ENCODE peak calls at places on chromosomes 12 and 14, in six cellular contexts. B, U, O, A, J and I are unnamed samples.
A peak's percentile ranks its signal among the peaks of the same experiment; 100 is the strongest.

GRCh38 chr14:51206462-51206861 is 33.6 kb upstream of the TMX1 start:
- DNase-seq in B (no peak), U (no peak), O (no peak), A (no peak), J (no peak), I (no peak)

GRCh38 chr12:2998789-2999264 is 39.6 kb downstream of the TEAD4 start:
- DNase-seq in B (no peak), U (no peak), O (peak; percentile 88), A (no peak), J (peak; percentile 51), I (no peak)

GRCh38 chr12:104212516-104212915 is 3.1 kb upstream of the TXNRD1 start:
- DNase-seq in B (no peak), U (no peak), O (no peak), A (no peak), J (no peak), I (no peak)

GRCh38 chr14:99681101-99681831 is 2.8 kb upstream of the CYP46A1 start:
- DNase-seq in B (no peak), U (no peak), O (no peak), A (no peak), J (no peak), I (peak; percentile 32)

GRCh38 chr12:74752196-74752595 is 214.6 kb downstream of the ATXN7L3B start:
- DNase-seq in B (no peak), U (no peak), O (no peak), A (no peak), J (no peak), I (no peak)

GRCh38 chr12:100755186-100755585 is 39.4 kb upstream of the ANO4 start:
- DNase-seq in B (no peak), U (no peak), O (no peak), A (no peak), J (no peak), I (no peak)

GRCh38 chr12:22117551-22117950 is 71.5 kb downstream of the CMAS start:
- DNase-seq in B (no peak), U (no peak), O (no peak), A (no peak), J (no peak), I (no peak)

GRCh38 chr12:52526511-52526951 is 6.3 kb upstream of the KRT5 start:
- DNase-seq in B (no peak), U (no peak), O (no peak), A (no peak), J (no peak), I (peak; percentile 55)

GRCh38 chr12:118617922-118618450 is 241.6 kb downstream of the SUDS3 start:
- DNase-seq in B (no peak), U (no peak), O (no peak), A (no peak), J (no peak), I (no peak)

GRCh38 chr12:52081263-52081733 is 1.8 kb downstream of the SMIM41 start:
- DNase-seq in B (no peak), U (no peak), O (no peak), A (peak; percentile 57), J (no peak), I (no peak)

GRCh38 chr14:74979442-74980397 is 23.0 kb upstream of the EIF2B2 start:
- DNase-seq in B (no peak), U (no peak), O (peak; percentile 2), A (peak; percentile 72), J (no peak), I (peak; percentile 62)

GRCh38 chr12:92701441-92701840 is 1.3 kb upstream of the PLEKHG7 start:
- DNase-seq in B (no peak), U (no peak), O (no peak), A (no peak), J (no peak), I (no peak)

GRCh38 chr12:21301-22189 is 45.0 kb upstream of the IQSEC3 start:
- DNase-seq in B (no peak), U (no peak), O (no peak), A (no peak), J (no peak), I (peak; percentile 77)

GRCh38 chr12:132465269-132466190 is 24.4 kb upstream of the FBRSL1 start:
- DNase-seq in B (no peak), U (no peak), O (no peak), A (no peak), J (no peak), I (no peak)

GRCh38 chr12:92927436-92928116 is 1.5 kb downstream of the EEA1 start:
- DNase-seq in B (no peak), U (no peak), O (peak; percentile 17), A (no peak), J (no peak), I (no peak)

GRCh38 chr14:102485693-102486512 is 23.7 kb downstream of the ANKRD9 start:
- DNase-seq in B (no peak), U (no peak), O (no peak), A (no peak), J (no peak), I (no peak)

GRCh38 chr12:132520421-132521199 is 30.7 kb downstream of the FBRSL1 start:
- DNase-seq in B (no peak), U (peak; percentile 25), O (no peak), A (no peak), J (no peak), I (no peak)

GRCh38 chr12:47739959-47740358 is 14.7 kb upstream of the ENDOU start:
- DNase-seq in B (no peak), U (peak; percentile 69), O (peak; percentile 69), A (no peak), J (no peak), I (no peak)

GRCh38 chr12:51389302-51389999 is 1.8 kb downstream of the GALNT6 start:
- DNase-seq in B (no peak), U (peak; percentile 37), O (peak; percentile 66), A (no peak), J (no peak), I (no peak)

GRCh38 chr12:55780695-55781094 is 36.8 kb downstream of the SARNP start:
- DNase-seq in B (no peak), U (no peak), O (no peak), A (no peak), J (no peak), I (no peak)

GRCh38 chr12:45324391-45324790 is 108.5 kb downstream of the ANO6 start:
- DNase-seq in B (no peak), U (no peak), O (no peak), A (no peak), J (no peak), I (no peak)

GRCh38 chr14:99790201-99790977 is 2.8 kb upstream of the EML1 start:
- DNase-seq in B (no peak), U (no peak), O (no peak), A (no peak), J (no peak), I (no peak)

GRCh38 chr14:22464422-22465142 is 124.4 kb downstream of the DAD1 start:
- DNase-seq in B (no peak), U (no peak), O (no peak), A (no peak), J (no peak), I (no peak)

GRCh38 chr12:77299910-77300772 is 234.8 kb upstream of the E2F7 start:
- DNase-seq in B (no peak), U (no peak), O (no peak), A (no peak), J (no peak), I (no peak)

GRCh38 chr12:109259545-109259895 is 49.6 kb downstream of the FOXN4 start:
- DNase-seq in B (no peak), U (no peak), O (no peak), A (no peak), J (no peak), I (no peak)

GRCh38 chr12:88153959-88154358 is 11.9 kb downstream of the TMTC3 start:
- DNase-seq in B (peak; percentile 37), U (no peak), O (no peak), A (peak; percentile 2), J (no peak), I (no peak)

GRCh38 chr14:97584528-97584927 is 787.3 kb downstream of the VRK1 start:
- DNase-seq in B (peak; percentile 8), U (no peak), O (no peak), A (no peak), J (no peak), I (no peak)

GRCh38 chr12:129531004-129531403 is 372.8 kb downstream of the TMEM132D start:
- DNase-seq in B (no peak), U (peak; percentile 87), O (no peak), A (no peak), J (peak; percentile 50), I (no peak)

GRCh38 chr12:25186788-25187397 is 8.1 kb downstream of the DNAI7 start:
- DNase-seq in B (no peak), U (no peak), O (no peak), A (no peak), J (no peak), I (no peak)

GRCh38 chr12:6469092-6469491 is 1.4 kb downstream of the VAMP1 start:
- DNase-seq in B (no peak), U (no peak), O (no peak), A (no peak), J (no peak), I (no peak)
- H3K4me1 ChIP-seq in B (peaks cover 11% of the 10 kb centered on the region), U (peaks cover 33% of the 10 kb centered on the region), O (peaks cover 14% of the 10 kb centered on the region), A (no peaks in the 10 kb centered on the region), J (peaks cover 3% of the 10 kb centered on the region), I (peaks cover 37% of the 10 kb centered on the region)

GRCh38 chr14:76768201-76768656 is 7.0 kb downstream of the VASH1 start:
- DNase-seq in B (no peak), U (peak; percentile 49), O (peak; percentile 57), A (peak; percentile 76), J (no peak), I (no peak)
- TF ChIP-seq POLR2AphosphoS5 in B (no peak), U (no peak), O (no peak), A (no peak), J (no peak), I (no peak)

GRCh38 chr14:56809262-56810215 is 740 bp downstream of the OTX2 start:
- DNase-seq in B (no peak), U (no peak), O (no peak), A (no peak), J (no peak), I (no peak)
- H3K4me3 ChIP-seq in B (no peak overlapping the region), U (no peak overlapping the region), O (no peak overlapping the region), A (no peak overlapping the region), J (peak overlapping the region; percentile 90), I (no peak overlapping the region)

GRCh38 chr12:116068853-116069252 is 208.6 kb downstream of the MED13L start:
- DNase-seq in B (no peak), U (no peak), O (no peak), A (no peak), J (no peak), I (no peak)

GRCh38 chr12:116067892-116068291 is 209.6 kb downstream of the MED13L start:
- DNase-seq in B (no peak), U (no peak), O (no peak), A (no peak), J (no peak), I (no peak)

GRCh38 chr12:116069943-116070342 is 207.6 kb downstream of the MED13L start:
- DNase-seq in B (no peak), U (no peak), O (no peak), A (no peak), J (no peak), I (no peak)

GRCh38 chr12:116068371-116068770 is 209.1 kb downstream of the MED13L start:
- DNase-seq in B (no peak), U (no peak), O (no peak), A (no peak), J (no peak), I (no peak)

DNA sequence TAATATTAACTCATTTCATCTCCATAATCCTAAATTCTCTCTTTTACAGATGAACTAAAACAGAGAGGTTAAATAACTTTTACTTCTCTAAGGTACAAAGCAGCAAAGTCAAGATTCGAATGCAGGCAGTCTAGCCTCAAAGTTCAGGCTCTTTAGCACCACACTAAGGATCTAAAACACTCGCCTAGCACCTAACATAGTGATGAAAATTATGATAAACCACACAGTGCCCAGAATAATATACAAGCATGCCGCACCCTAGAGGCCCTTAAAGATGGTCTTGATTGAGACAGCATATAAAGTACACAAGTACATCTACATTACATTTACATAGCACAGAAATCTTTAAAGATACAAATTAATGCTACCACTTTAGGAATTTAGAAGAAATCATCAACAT is 207.1 kb downstream of the MED13L start:
- DNase-seq in B (no peak), U (no peak), O (no peak), A (no peak), J (no peak), I (no peak)
- H3K4me1 ChIP-seq in B (peaks cover 2% of the 10 kb centered on the region), U (peaks cover 12% of the 10 kb centered on the region), O (peaks cover 13% of the 10 kb centered on the region), A (peaks cover 21% of the 10 kb centered on the region), J (no peaks in the 10 kb centered on the region), I (peaks cover 25% of the 10 kb centered on the region)